ENCODE peak calls at places on chromosome 16, in ten cellular contexts. O is dermis blood vessel endothelial cell; U is non-pigmented ciliary epithelial cell; S is Daoy; J is activated naive CD8-positive, alpha-beta T cell treated with anti-CD3 and anti-CD28 coated beads for 36 hours; D is left ventricle myocardium inferior; K is HEK293T; F is stimulated activated naive CD4-positive, alpha-beta T cell treated with Interleukin-2 at 50 U/mL for 16 hours; B is pancreas; T is iPS DF 6.9. L is an unnamed sample.

GRCh38 chr16:11233727-11234376 is 22.2 kb downstream of the SOCS1 start:
- DNase-seq in O (no peak), U (no peak), S (peak), J (peak), D (no peak), K (no peak), F (peak), B (no peak), T (no peak), L (peak)

GRCh38 chr16:21301168-21301894 is 23.2 kb upstream of the CRYM start:
- DNase-seq in O (peak), U (no peak), S (peak), J (peak), D (peak), K (peak), F (peak), B (peak), T (no peak), L (peak)

GRCh38 chr16:70432800-70433455 is 6.0 kb downstream of the ST3GAL2 start:
- DNase-seq in O (peak), U (no peak), S (peak), J (no peak), D (no peak), K (no peak), F (no peak), B (no peak), T (no peak), L (no peak)

GRCh38 chr16:23435500-23435899 is 17.5 kb downstream of the COG7 start:
- DNase-seq in O (peak), U (no peak), S (peak), J (peak), D (peak), K (peak), F (peak), B (peak), T (peak), L (peak)

GRCh38 chr16:31092330-31092729 is 2.3 kb downstream of the VKORC1 start:
- DNase-seq in O (no peak), U (no peak), S (peak), J (no peak), D (no peak), K (no peak), F (no peak), B (no peak), T (no peak), L (no peak)

GRCh38 chr16:48164907-48165715 is 9.3 kb upstream of the ABCC12 start:
- DNase-seq in O (peak), U (peak), S (peak), J (peak), D (peak), K (peak), F (peak), B (peak), T (peak), L (peak)

GRCh38 chr16:88473666-88474534 is 20.8 kb downstream of the ZFPM1 start:
- DNase-seq in O (peak), U (no peak), S (no peak), J (no peak), D (peak), K (no peak), F (no peak), B (peak), T (no peak), L (no peak)

GRCh38 chr16:23608194-23608593 is 12.1 kb upstream of the NDUFAB1 start:
- DNase-seq in O (peak), U (peak), S (peak), J (no peak), D (no peak), K (no peak), F (no peak), B (no peak), T (no peak), L (no peak)

GRCh38 chr16:22318690-22319358 is 21.6 kb downstream of the POLR3E start:
- DNase-seq in O (peak), U (no peak), S (peak), J (peak), D (no peak), K (peak), F (peak), B (no peak), T (no peak), L (peak)

GRCh38 chr16:67150833-67151396 is at the start of gene B3GNT9:
- DNase-seq in O (peak), U (no peak), S (peak), J (no peak), D (peak), K (no peak), F (peak), B (no peak), T (no peak), L (peak)

GRCh38 chr16:11833951-11834695 is 17.2 kb downstream of the RSL1D1 start:
- DNase-seq in O (no peak), U (peak), S (peak), J (no peak), D (no peak), K (no peak), F (no peak), B (no peak), T (no peak), L (no peak)

GRCh38 chr16:1184156-1184868 is 31.4 kb downstream of the CACNA1H start:
- DNase-seq in O (no peak), U (no peak), S (peak), J (no peak), D (no peak), K (no peak), F (no peak), B (no peak), T (no peak), L (no peak)

GRCh38 chr16:21339927-21340326 is 61.8 kb upstream of the CRYM start:
- DNase-seq in O (no peak), U (no peak), S (no peak), J (no peak), D (no peak), K (no peak), F (no peak), B (no peak), T (no peak), L (no peak)

GRCh38 chr16:84886536-84887090 is 66.8 kb downstream of the CRISPLD2 start:
- DNase-seq in O (no peak), U (no peak), S (no peak), J (no peak), D (no peak), K (no peak), F (no peak), B (no peak), T (no peak), L (no peak)

GRCh38 chr16:57589374-57589773 is 39.1 kb upstream of the ADGRG1 start:
- DNase-seq in O (no peak), U (no peak), S (no peak), J (no peak), D (no peak), K (no peak), F (no peak), B (no peak), T (no peak), L (no peak)

GRCh38 chr16:47995354-47995753 is 160.4 kb downstream of the ABCC12 start:
- DNase-seq in O (peak), U (no peak), S (no peak), J (no peak), D (no peak), K (no peak), F (no peak), B (no peak), T (no peak), L (no peak)

GRCh38 chr16:57600952-57601580 is 27.4 kb upstream of the ADGRG1 start:
- DNase-seq in O (no peak), U (no peak), S (no peak), J (no peak), D (no peak), K (no peak), F (no peak), B (no peak), T (no peak), L (no peak)

GRCh38 chr16:28131210-28131609 is 67.7 kb upstream of the GSG1L start:
- DNase-seq in O (no peak), U (no peak), S (no peak), J (no peak), D (no peak), K (no peak), F (no peak), B (no peak), T (no peak), L (no peak)

GRCh38 chr16:1364510-1364909 is 12.8 kb downstream of the GNPTG start:
- DNase-seq in O (no peak), U (no peak), S (no peak), J (no peak), D (no peak), K (no peak), F (no peak), B (no peak), T (no peak), L (no peak)

GRCh38 chr16:88461291-88462269 is 8.5 kb downstream of the ZFPM1 start:
- DNase-seq in O (no peak), U (no peak), S (peak), J (no peak), D (no peak), K (peak), F (no peak), B (peak), T (peak), L (no peak)

GRCh38 chr16:60636117-60636516 is 1400.1 kb downstream of the CDH8 start:
- DNase-seq in O (no peak), U (no peak), S (no peak), J (no peak), D (no peak), K (no peak), F (no peak), B (no peak), T (peak), L (no peak)